ENCODE peak calls at places on chromosomes 16 and 17, in five cellular contexts. F, N, D, I and O are unnamed samples.
A peak's percentile ranks its signal among the peaks of the same experiment; 100 is the strongest.

GRCh38 chr16:88759245-88759975 is 25.6 kb downstream of the PIEZO1 start:
- DNase-seq in F (no peak), N (peak; percentile 72), D (peak; percentile 85), I (no peak), O (no peak)

GRCh38 chr16:87881327-87882200 is 12.3 kb upstream of the SLC7A5 start:
- DNase-seq in F (no peak), N (no peak), D (no peak), I (no peak), O (no peak)

GRCh38 chr17:36514856-36515255 is 19.8 kb downstream of the MYO19 start:
- DNase-seq in F (no peak), N (no peak), D (no peak), I (no peak), O (no peak)

GRCh38 chr17:39196191-39196819 is 1.2 kb downstream of the CACNB1 start:
- DNase-seq in F (no peak), N (no peak), D (no peak), I (peak; percentile 70), O (no peak)

GRCh38 chr16:52727878-52728277 is 180.9 kb upstream of the TOX3 start:
- DNase-seq in F (no peak), N (no peak), D (no peak), I (no peak), O (no peak)

GRCh38 chr17:50297407-50297865 is 23.2 kb downstream of the TMEM92 start:
- DNase-seq in F (peak; percentile 83), N (peak; percentile 77), D (peak; percentile 84), I (peak; percentile 77), O (no peak)

GRCh38 chr17:44502598-44503079 is 567 bp downstream of the GPATCH8 start:
- DNase-seq in F (no peak), N (no peak), D (no peak), I (no peak), O (no peak)

GRCh38 chr17:7650509-7651096 is at the start of gene ATP1B2:
- DNase-seq in F (peak; percentile 84), N (peak; percentile 99), D (peak; percentile 72), I (peak; percentile 66), O (no peak)

GRCh38 chr16:4315185-4316102 is at the start of gene GLIS2:
- DNase-seq in F (peak; percentile 26), N (peak; percentile 89), D (peak; percentile 66), I (peak; percentile 80), O (no peak)

GRCh38 chr16:57009641-57010170 is 20.3 kb downstream of the NLRC5 start:
- DNase-seq in F (no peak), N (no peak), D (no peak), I (no peak), O (no peak)

GRCh38 chr17:28865946-28866752 is 11.3 kb downstream of the ERAL1 start:
- DNase-seq in F (no peak), N (no peak), D (no peak), I (no peak), O (no peak)

GRCh38 chr17:77445030-77445907 is 304.5 kb downstream of the SEC14L1 start:
- DNase-seq in F (peak; percentile 79), N (no peak), D (peak; percentile 75), I (peak; percentile 61), O (no peak)

GRCh38 chr16:84507011-84507982 is 2.8 kb upstream of the MEAK7 start:
- DNase-seq in F (no peak), N (no peak), D (no peak), I (no peak), O (no peak)

GRCh38 chr17:46184696-46185095 is 8.5 kb downstream of the KANSL1 start:
- DNase-seq in F (no peak), N (no peak), D (no peak), I (no peak), O (no peak)

GRCh38 chr17:5019475-5019956 is 15.7 kb downstream of the SLC52A1 start:
- DNase-seq in F (peak; percentile 32), N (peak; percentile 42), D (no peak), I (no peak), O (no peak)

GRCh38 chr17:64608571-64608981 is 53.5 kb downstream of the SMURF2 start:
- DNase-seq in F (no peak), N (no peak), D (no peak), I (no peak), O (no peak)

GRCh38 chr17:81510798-81511549 is 1.6 kb downstream of the ACTG1 start:
- DNase-seq in F (peak; percentile 47), N (no peak), D (peak; percentile 60), I (no peak), O (no peak)

GRCh38 chr17:17798573-17799255 is 38.1 kb downstream of the SREBF1 start:
- DNase-seq in F (no peak), N (no peak), D (no peak), I (no peak), O (no peak)

GRCh38 chr16:67112591-67113399 is 3.1 kb downstream of the PHAF1 start:
- DNase-seq in F (no peak), N (peak; percentile 14), D (no peak), I (no peak), O (no peak)

GRCh38 chr17:41695134-41695661 is 6.5 kb downstream of the EIF1 start:
- DNase-seq in F (no peak), N (no peak), D (no peak), I (no peak), O (no peak)

GRCh38 chr16:11255737-11256656 is at the start of gene SOCS1:
- DNase-seq in F (peak; percentile 87), N (peak; percentile 85), D (peak; percentile 91), I (peak; percentile 85), O (no peak)

GRCh38 chr17:6893382-6894205 is 62.1 kb upstream of the TEKT1 start:
- DNase-seq in F (no peak), N (peak; percentile 55), D (no peak), I (no peak), O (no peak)

GRCh38 chr16:89958068-89958467 is 9.5 kb downstream of the DEF8 start:
- DNase-seq in F (no peak), N (peak; percentile 82), D (peak; percentile 50), I (no peak), O (no peak)

GRCh38 chr17:39236981-39237441 is 11.3 kb upstream of the STAC2 start:
- DNase-seq in F (no peak), N (no peak), D (no peak), I (no peak), O (no peak)

GRCh38 chr17:58245428-58246103 is 7.2 kb downstream of the LPO start:
- DNase-seq in F (no peak), N (no peak), D (no peak), I (no peak), O (no peak)

GRCh38 chr17:72063262-72063661 is 57.6 kb upstream of the SOX9 start:
- DNase-seq in F (no peak), N (no peak), D (no peak), I (no peak), O (no peak)

GRCh38 chr17:13437966-13438779 is 163.6 kb downstream of the HS3ST3A1 start:
- DNase-seq in F (no peak), N (no peak), D (peak; percentile 30), I (no peak), O (peak; percentile 15)

GRCh38 chr17:13435230-13435629 is 166.5 kb downstream of the HS3ST3A1 start:
- DNase-seq in F (no peak), N (no peak), D (no peak), I (no peak), O (no peak)
- H3K4me3 ChIP-seq in F (no peak overlapping the region), N (no peak overlapping the region), D (no peak overlapping the region), I (no peak overlapping the region), O (no peak overlapping the region)

DNA sequence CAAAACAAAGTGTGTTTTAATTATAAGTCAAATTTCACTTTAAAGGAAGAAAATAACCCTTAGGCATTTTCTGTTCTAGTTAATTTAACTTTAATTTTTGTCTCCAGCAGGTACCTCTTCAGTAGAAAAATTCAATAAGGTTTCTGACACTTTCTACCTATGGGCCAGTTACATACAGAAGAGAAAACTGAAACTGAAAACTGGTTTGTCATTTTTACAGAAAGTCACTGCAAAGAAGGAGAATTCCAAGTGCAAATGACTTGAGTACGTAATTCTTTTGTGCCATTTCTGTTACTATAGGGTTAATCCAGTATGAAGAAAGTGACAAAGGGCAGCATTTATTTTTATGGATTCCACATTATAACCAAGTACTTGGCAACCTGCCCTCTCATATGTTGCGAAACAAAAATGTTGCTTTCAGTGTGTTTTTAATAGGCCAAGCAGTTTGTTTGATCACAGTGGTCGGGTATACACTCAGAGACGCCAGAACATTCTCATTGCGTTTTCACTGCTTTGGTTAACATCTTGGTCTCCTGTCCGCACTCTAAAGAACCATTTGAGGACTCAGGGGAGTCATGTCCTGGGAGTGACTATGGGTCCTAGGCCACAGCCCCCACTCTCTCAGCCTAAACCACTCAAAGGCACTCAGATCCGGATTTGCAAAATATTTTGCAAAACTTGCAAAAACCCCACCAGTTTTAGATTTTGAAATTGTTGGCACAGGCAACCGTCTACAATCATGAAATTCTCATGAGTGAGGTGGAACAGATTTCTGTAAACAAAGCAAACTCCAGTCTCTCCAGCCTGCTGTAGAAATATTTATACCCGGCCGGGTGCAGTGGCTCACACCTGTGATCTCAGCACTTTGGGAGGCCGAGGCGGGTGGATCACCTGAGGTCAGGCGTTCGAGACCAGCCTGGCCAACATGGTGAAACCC is 15.3 kb upstream of the HELZ start:
- DNase-seq in F (no peak), N (no peak), D (no peak), I (peak; percentile 20), O (no peak)
- H3K4me3 ChIP-seq in F (no peak overlapping the region), N (no peak overlapping the region), D (no peak overlapping the region), I (no peak overlapping the region), O (no peak overlapping the region)

DNA sequence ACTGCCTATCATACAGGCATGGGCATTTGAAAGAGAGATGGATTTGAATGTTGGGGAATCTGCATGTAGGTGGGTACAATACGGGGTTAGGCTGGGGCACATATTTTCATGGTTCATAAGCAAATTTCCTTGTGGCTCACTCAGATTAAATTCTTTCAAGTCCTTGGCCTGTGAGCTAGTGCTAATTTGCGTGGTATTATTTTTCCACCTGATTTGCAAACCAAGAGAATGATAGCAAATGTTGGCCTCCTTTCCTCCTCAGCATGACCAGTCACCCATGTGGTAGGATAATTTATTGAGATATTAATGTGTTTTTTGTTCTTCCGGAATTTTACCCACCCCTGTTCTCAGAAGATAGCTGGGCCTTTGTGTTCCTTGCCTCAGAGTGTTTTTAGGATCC is 22.9 kb downstream of the FAM20A start:
- DNase-seq in F (no peak), N (no peak), D (no peak), I (no peak), O (no peak)
- H3K4me3 ChIP-seq in F (no peak overlapping the region), N (no peak overlapping the region), D (no peak overlapping the region), I (no peak overlapping the region), O (no peak overlapping the region)

GRCh38 chr17:79008666-79009387 is 737 bp downstream of the CANT1 start:
- DNase-seq in F (no peak), N (no peak), D (no peak), I (no peak), O (no peak)
- H3K4me3 ChIP-seq in F (peak overlapping the region; percentile 91), N (peak overlapping the region; percentile 82), D (peak overlapping the region; percentile 92), I (peak overlapping the region; percentile 74), O (peak overlapping the region; percentile 99)

DNA sequence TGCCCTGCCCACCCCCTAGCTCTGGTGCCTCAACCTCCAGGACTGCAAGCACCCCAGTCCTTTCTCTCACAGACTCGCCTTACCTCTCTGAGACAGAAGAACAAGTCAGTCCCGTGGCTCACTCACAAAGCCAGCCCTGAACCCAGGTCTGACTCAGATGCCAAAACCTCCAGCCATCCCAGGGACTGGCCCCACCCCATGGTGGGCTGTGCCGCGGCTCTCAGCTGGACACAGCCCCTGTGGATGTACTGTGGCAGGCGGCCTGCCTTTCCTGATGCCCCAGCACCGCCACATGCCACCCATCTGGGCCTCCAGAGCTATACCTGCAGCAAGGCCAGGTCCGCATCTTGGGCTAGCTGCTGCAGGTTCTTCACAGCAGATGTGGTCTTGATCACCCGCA is 19.8 kb downstream of the MPG start:
- DNase-seq in F (no peak), N (no peak), D (no peak), I (no peak), O (no peak)
- H3K4me3 ChIP-seq in F (no peak overlapping the region), N (no peak overlapping the region), D (no peak overlapping the region), I (no peak overlapping the region), O (no peak overlapping the region)